ENCODE peak calls at places on chromosomes 12 and 14, in five cellular contexts. L, T, F, P and U are unnamed samples.

GRCh38 chr12:116026768-116027550 is 250.5 kb downstream of the MED13L start:
- DNase-seq in P (no peak), F (no peak), T (peak; percentile 54), L (no peak), U (no peak)

GRCh38 chr12:105228494-105228893 is 7.5 kb downstream of the APPL2 start:
- DNase-seq in F (no peak), T (no peak), L (no peak), P (no peak), U (peak; percentile 91)

GRCh38 chr14:92586001-92586947 is 72.7 kb downstream of the RIN3 start:
- DNase-seq in P (peak; percentile 52), T (peak; percentile 77), L (no peak), F (no peak), U (peak; percentile 93)

GRCh38 chr12:94954029-94954685 is 49.3 kb downstream of the NDUFA12 start:
- DNase-seq in L (no peak), F (no peak), T (peak; percentile 90), P (peak; percentile 78), U (peak; percentile 44)

GRCh38 chr12:51270847-51271518 is 768 bp upstream of the SMAGP start:
- DNase-seq in P (peak; percentile 47), F (no peak), L (no peak), T (peak; percentile 95), U (peak; percentile 92)

GRCh38 chr12:38316391-38317129 is at the start of gene ALG10B:
- DNase-seq in L (peak; percentile 98), P (peak; percentile 97), F (peak; percentile 79), T (peak; percentile 97), U (peak; percentile 98)

GRCh38 chr12:65449400-65449799 is 170.9 kb downstream of the MSRB3 start:
- DNase-seq in P (no peak), F (no peak), L (no peak), T (peak; percentile 67), U (peak; percentile 67)

GRCh38 chr12:25992026-25992782 is 33.7 kb downstream of the RASSF8 start:
- DNase-seq in P (no peak), L (no peak), F (no peak), T (peak; percentile 76), U (no peak)

GRCh38 chr12:76519538-76519937 is 40.0 kb downstream of the OSBPL8 start:
- DNase-seq in T (peak; percentile 5), P (no peak), F (no peak), L (no peak), U (no peak)

GRCh38 chr14:58414845-58415244 is 12.5 kb downstream of the TIMM9 start:
- DNase-seq in L (peak; percentile 8), T (peak; percentile 55), F (no peak), P (no peak), U (no peak)

GRCh38 chr14:32457213-32457920 is 128.3 kb downstream of the AKAP6 start:
- DNase-seq in T (no peak), P (peak; percentile 69), F (peak; percentile 68), L (no peak), U (peak; percentile 93)

GRCh38 chr14:61406670-61407069 is 85.3 kb downstream of the PRKCH start:
- DNase-seq in F (no peak), T (no peak), P (no peak), L (no peak), U (no peak)

GRCh38 chr12:32106153-32106516 is 512 bp upstream of the BICD1 start:
- DNase-seq in F (no peak), L (no peak), P (no peak), T (no peak), U (no peak)

GRCh38 chr12:52202361-52203078 is 10.7 kb upstream of the KRT80 start:
- DNase-seq in L (peak; percentile 44), P (no peak), F (no peak), T (no peak), U (peak; percentile 63)

GRCh38 chr12:75553398-75553797 is 42.0 kb upstream of the KRR1 start:
- DNase-seq in T (no peak), P (no peak), F (no peak), L (peak; percentile 4), U (peak; percentile 14)

GRCh38 chr12:112969547-112970306 is 8.6 kb upstream of the OAS2 start:
- DNase-seq in P (no peak), L (no peak), T (no peak), F (no peak), U (no peak)

GRCh38 chr12:104480826-104481457 is 24.2 kb downstream of the CHST11 start:
- DNase-seq in F (no peak), L (no peak), T (peak; percentile 92), P (no peak), U (peak; percentile 72)

GRCh38 chr12:5267603-5268423 is 164.1 kb upstream of the NTF3 start:
- DNase-seq in T (no peak), P (no peak), F (no peak), L (no peak), U (peak; percentile 47)

GRCh38 chr14:52862652-52863338 is 71.4 kb upstream of the GNPNAT1 start:
- DNase-seq in P (peak; percentile 20), L (no peak), T (no peak), F (no peak), U (peak; percentile 89)

GRCh38 chr14:65104791-65105190 is 2.5 kb upstream of the MAX start:
- DNase-seq in T (no peak), F (no peak), L (no peak), P (no peak), U (no peak)

DNA sequence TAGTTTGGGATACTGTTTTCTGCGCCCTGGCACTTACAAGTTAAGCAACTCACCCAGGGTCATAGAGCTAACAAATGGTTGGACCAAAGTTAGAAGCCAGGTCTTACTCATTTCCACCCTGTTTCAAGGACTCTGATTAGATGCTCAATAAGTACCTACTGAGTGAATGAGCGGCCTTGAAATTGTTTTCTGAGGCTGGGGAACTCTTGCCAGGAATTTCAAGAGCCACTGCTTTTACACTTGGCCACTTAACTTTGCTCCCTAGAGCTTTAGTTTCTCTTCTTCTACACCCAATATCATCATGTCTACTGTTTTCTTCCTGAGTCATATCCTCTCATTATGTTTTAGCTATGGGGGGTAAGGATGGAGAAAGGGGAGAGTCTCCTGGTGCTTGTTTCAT is 431.6 kb downstream of the ZFP36L1 start:
- DNase-seq in F (no peak), L (no peak), T (peak; percentile 62), P (no peak), U (peak; percentile 65)
- H3K4me1 ChIP-seq in F (no peaks in the 10 kb centered on the region), L (peaks cover 28% of the 10 kb centered on the region), T (peaks cover 39% of the 10 kb centered on the region), P (peaks cover 43% of the 10 kb centered on the region), U (peaks cover 34% of the 10 kb centered on the region)

GRCh38 chr12:4153343-4153892 is 120.1 kb upstream of the CCND2 start:
- DNase-seq in F (no peak), L (no peak), T (no peak), P (no peak), U (no peak)
- TF ChIP-seq EZH2phosphoT487 in F (no peak), L (no peak), T (no peak), P (no peak), U (no peak)

GRCh38 chr14:54591461-54592245 is 24.7 kb downstream of the SAMD4A start:
- DNase-seq in T (peak; percentile 93), F (no peak), P (no peak), L (no peak), U (peak; percentile 73)
- H3K4me1 ChIP-seq in T (peaks cover 60% of the 10 kb centered on the region), F (no peaks in the 10 kb centered on the region), P (no peaks in the 10 kb centered on the region), L (no peaks in the 10 kb centered on the region), U (peaks cover 63% of the 10 kb centered on the region)

GRCh38 chr12:12999276-12999958 is 648 bp downstream of the HEBP1 start:
- DNase-seq in F (no peak), L (peak; percentile 69), P (peak; percentile 55), T (peak; percentile 3), U (peak; percentile 49)

GRCh38 chr12:12999959-13000615 is at the start of gene HEBP1:
- DNase-seq in L (peak; percentile 94), F (peak; percentile 99), P (peak; percentile 97), T (peak; percentile 76), U (peak; percentile 97)

GRCh38 chr12:13000935-13001724 is 1.1 kb upstream of the HEBP1 start:
- DNase-seq in F (peak; percentile 93), T (peak; percentile 47), P (peak; percentile 87), L (peak; percentile 79), U (peak; percentile 83)

GRCh38 chr12:13001725-13002040 is 1.6 kb upstream of the HEBP1 start:
- DNase-seq in L (no peak), T (no peak), P (no peak), F (no peak), U (no peak)

DNA sequence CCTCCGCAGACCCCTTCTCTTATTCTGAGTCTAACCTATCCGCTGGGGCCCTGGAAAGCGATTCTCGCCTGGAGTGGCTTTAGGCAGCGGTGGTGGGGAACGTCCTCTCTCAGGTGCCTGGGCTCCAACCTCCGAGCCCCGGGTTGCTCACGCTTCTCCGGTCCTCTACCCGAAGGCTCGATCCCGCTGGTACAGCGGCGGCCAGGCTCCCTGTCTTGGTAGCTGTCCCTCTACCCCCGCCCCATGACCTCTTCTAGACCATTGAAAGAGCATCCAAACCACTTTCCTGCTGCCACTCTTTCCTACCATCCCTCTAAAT is 510 bp upstream of the HEBP1 start:
- DNase-seq in T (peak; percentile 28), L (peak; percentile 64), P (no peak), F (peak; percentile 74), U (peak; percentile 67)
- TF ChIP-seq EZH2phosphoT487 in T (no peak), L (no peak), P (no peak), F (no peak), U (no peak)

DNA sequence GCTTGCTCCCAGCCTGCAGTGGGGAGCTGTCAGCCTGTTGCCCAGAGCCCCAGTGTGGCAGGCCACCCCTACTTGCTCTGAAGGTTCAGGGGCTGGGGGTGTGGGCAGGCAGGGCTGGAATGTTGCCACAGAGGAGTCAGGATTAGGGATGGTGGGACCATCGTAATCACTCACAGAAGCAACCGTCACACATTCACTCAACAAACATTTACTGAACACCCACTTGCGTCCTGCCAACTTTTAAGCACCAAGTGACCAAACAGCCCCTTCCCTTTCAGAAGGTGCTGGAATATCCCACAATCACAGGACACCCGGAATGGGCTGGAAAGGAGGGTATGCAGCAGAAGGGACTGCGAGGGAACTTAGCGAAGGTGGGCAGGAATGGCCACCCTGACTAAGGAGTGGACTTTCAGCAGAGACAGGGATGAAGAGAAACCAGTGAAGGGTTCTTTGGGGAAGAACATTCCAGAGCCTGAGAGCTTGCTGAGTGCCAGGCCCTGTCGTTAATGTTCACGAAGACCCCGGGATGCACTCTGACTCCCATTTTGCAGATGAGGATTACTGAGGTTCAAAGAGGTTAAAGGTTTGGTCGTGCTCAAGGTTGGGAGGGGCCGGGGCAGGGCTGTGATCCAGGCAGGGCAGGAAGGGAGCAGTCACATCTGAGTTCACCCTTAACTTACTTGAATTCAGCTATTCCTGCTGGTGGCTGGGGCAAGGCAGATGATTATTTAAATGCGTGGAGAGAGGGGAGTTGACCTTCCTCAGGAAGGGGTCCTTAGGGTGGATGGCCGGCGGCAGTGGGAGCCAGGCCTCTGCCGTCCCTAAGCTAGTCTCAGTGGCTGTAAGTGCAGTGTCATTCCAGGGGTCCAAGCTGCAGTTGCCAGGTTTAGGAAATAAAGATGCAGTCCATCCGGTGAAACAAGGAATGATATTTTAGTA is 2.3 kb upstream of the ZBTB42 start:
- DNase-seq in P (no peak), T (no peak), L (no peak), F (no peak), U (no peak)
- H3K4me1 ChIP-seq in P (peaks cover 42% of the 10 kb centered on the region), T (peaks cover 36% of the 10 kb centered on the region), L (peaks cover 34% of the 10 kb centered on the region), F (peaks cover 58% of the 10 kb centered on the region), U (peaks cover 13% of the 10 kb centered on the region)